ENCODE peak calls at places on chromosomes 5 and 9, in five cellular contexts. One of them, this sample, is unnamed.

GRCh38 chr5:135031146-135031812 is 2.7 kb downstream of the PITX1 start:
- DNase-seq in HFFc6: no peak
- DNase-seq in Calu3: peak; percentile 43
- DNase-seq in heart left ventricle: peak; percentile 48
- DNase-seq in astrocyte of the spinal cord: no peak
- DNase-seq in this sample: no peak

GRCh38 chr5:6733411-6734242 is 20.4 kb downstream of the TENT4A start:
- DNase-seq in astrocyte of the spinal cord: peak; percentile 53
- DNase-seq in heart left ventricle: no peak
- DNase-seq in HFFc6: no peak
- DNase-seq in Calu3: no peak
- DNase-seq in this sample: no peak

GRCh38 chr5:176535655-176536131 is 1.5 kb downstream of the RNF44 start:
- DNase-seq in HFFc6: no peak
- DNase-seq in astrocyte of the spinal cord: no peak
- DNase-seq in Calu3: no peak
- DNase-seq in heart left ventricle: no peak
- DNase-seq in this sample: no peak

GRCh38 chr5:177094224-177095087 is 7.7 kb downstream of the FGFR4 start:
- DNase-seq in astrocyte of the spinal cord: peak; percentile 7
- DNase-seq in HFFc6: no peak
- DNase-seq in Calu3: no peak
- DNase-seq in heart left ventricle: peak; percentile 92
- DNase-seq in this sample: peak; percentile 72

GRCh38 chr5:171521219-171521633 is 101.8 kb downstream of the FGF18 start:
- DNase-seq in heart left ventricle: no peak
- DNase-seq in astrocyte of the spinal cord: peak; percentile 91
- DNase-seq in Calu3: peak; percentile 33
- DNase-seq in HFFc6: peak; percentile 94
- DNase-seq in this sample: no peak

GRCh38 chr5:56358703-56359428 is 125.7 kb upstream of the ANKRD55 start:
- DNase-seq in astrocyte of the spinal cord: peak; percentile 77
- DNase-seq in heart left ventricle: no peak
- DNase-seq in Calu3: peak; percentile 85
- DNase-seq in HFFc6: no peak
- DNase-seq in this sample: no peak

GRCh38 chr5:131999991-132000490 is 11.4 kb downstream of the ACSL6 start:
- DNase-seq in astrocyte of the spinal cord: no peak
- DNase-seq in HFFc6: no peak
- DNase-seq in Calu3: no peak
- DNase-seq in heart left ventricle: no peak
- DNase-seq in this sample: no peak

GRCh38 chr5:7094626-7095025 is 301.3 kb upstream of the ADCY2 start:
- DNase-seq in HFFc6: no peak
- DNase-seq in Calu3: no peak
- DNase-seq in astrocyte of the spinal cord: no peak
- DNase-seq in heart left ventricle: no peak
- DNase-seq in this sample: no peak

GRCh38 chr5:56876325-56876724 is 33.1 kb upstream of the SETD9 start:
- DNase-seq in heart left ventricle: no peak
- DNase-seq in HFFc6: no peak
- DNase-seq in Calu3: no peak
- DNase-seq in astrocyte of the spinal cord: no peak
- DNase-seq in this sample: no peak

GRCh38 chr9:98107926-98108325 is 11.1 kb downstream of the TRIM14 start:
- DNase-seq in heart left ventricle: no peak
- DNase-seq in HFFc6: no peak
- DNase-seq in astrocyte of the spinal cord: no peak
- DNase-seq in Calu3: no peak
- DNase-seq in this sample: no peak

GRCh38 chr9:119688547-119688946 is 319.3 kb upstream of the BRINP1 start:
- DNase-seq in astrocyte of the spinal cord: no peak
- DNase-seq in HFFc6: no peak
- DNase-seq in heart left ventricle: no peak
- DNase-seq in Calu3: no peak
- DNase-seq in this sample: no peak

DNA sequence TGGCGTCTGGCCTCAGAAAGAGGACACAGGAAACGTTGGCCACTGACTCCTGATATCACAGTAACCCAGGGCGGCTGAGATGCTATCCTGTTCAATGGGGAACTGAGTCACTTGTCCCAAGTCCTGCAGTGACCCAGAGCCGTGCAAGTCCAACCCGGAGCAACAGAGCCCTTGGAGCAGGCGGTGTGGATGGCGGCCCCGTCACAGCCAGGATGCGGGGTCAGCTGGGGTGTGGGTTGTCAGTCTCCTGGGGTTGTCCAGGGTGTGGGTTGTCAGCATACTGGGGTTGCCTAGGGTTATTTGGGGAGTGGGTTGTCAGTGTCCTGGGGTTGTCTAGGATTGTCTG is 257.3 kb downstream of the PARP8 start:
- DNase-seq in HFFc6: no peak
- DNase-seq in heart left ventricle: no peak
- DNase-seq in astrocyte of the spinal cord: no peak
- DNase-seq in Calu3: no peak
- DNase-seq in this sample: no peak
- TF ChIP-seq CTCF in HFFc6: no peak
- TF ChIP-seq CTCF in heart left ventricle: no peak
- TF ChIP-seq CTCF in astrocyte of the spinal cord: no peak
- TF ChIP-seq CTCF in Calu3: no peak
- TF ChIP-seq CTCF in this sample: no peak

GRCh38 chr9:11141357-11141756 is 528.6 kb upstream of the PTPRD start:
- DNase-seq in astrocyte of the spinal cord: no peak
- DNase-seq in HFFc6: no peak
- DNase-seq in Calu3: no peak
- DNase-seq in heart left ventricle: no peak
- DNase-seq in this sample: no peak

GRCh38 chr9:11135856-11136255 is 523.1 kb upstream of the PTPRD start:
- DNase-seq in Calu3: no peak
- DNase-seq in astrocyte of the spinal cord: no peak
- DNase-seq in HFFc6: no peak
- DNase-seq in heart left ventricle: no peak
- DNase-seq in this sample: no peak
- TF ChIP-seq CTCF in Calu3: no peak
- TF ChIP-seq CTCF in astrocyte of the spinal cord: no peak
- TF ChIP-seq CTCF in HFFc6: no peak
- TF ChIP-seq CTCF in heart left ventricle: no peak
- TF ChIP-seq CTCF in this sample: no peak

DNA sequence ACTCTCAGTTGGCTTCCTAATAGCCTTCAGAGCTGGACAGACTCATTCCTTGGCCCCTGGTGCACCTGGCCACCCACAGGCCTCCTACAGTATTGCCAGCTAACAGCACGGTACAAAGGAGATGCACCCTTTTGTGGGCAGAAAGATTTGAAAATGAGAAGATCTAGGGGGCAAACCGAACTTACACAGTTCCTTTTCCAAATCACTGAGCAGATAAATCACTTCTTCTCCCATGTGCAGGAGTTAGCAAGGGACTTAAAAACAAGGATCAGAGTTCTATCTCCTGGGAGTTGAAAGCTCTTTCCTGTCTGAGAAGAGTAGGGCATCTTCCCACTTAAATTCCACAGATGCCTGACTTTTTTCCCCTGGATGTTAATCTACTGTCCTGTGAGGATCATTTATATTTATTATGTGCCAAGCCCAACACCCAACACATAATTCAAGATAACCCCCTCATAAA is 207.4 kb upstream of the DAPK1 start:
- DNase-seq in HFFc6: peak; percentile 48
- DNase-seq in Calu3: peak; percentile 22
- DNase-seq in heart left ventricle: no peak
- DNase-seq in astrocyte of the spinal cord: no peak
- DNase-seq in this sample: no peak
- TF ChIP-seq CTCF in HFFc6: peak; percentile 70
- TF ChIP-seq CTCF in Calu3: no peak
- TF ChIP-seq CTCF in heart left ventricle: no peak
- TF ChIP-seq CTCF in astrocyte of the spinal cord: peak; percentile 32
- TF ChIP-seq CTCF in this sample: peak; percentile 10

GRCh38 chr5:170220196-170220595 is 12.6 kb upstream of the C5orf58 start:
- DNase-seq in Calu3: no peak
- DNase-seq in HFFc6: no peak
- DNase-seq in heart left ventricle: no peak
- DNase-seq in astrocyte of the spinal cord: no peak
- DNase-seq in this sample: no peak

GRCh38 chr5:170219615-170220014 is 13.2 kb upstream of the C5orf58 start:
- DNase-seq in astrocyte of the spinal cord: peak; percentile 77
- DNase-seq in heart left ventricle: no peak
- DNase-seq in HFFc6: peak; percentile 78
- DNase-seq in Calu3: peak; percentile 40
- DNase-seq in this sample: no peak

GRCh38 chr5:170218730-170219129 is 14.1 kb upstream of the C5orf58 start:
- DNase-seq in HFFc6: no peak
- DNase-seq in astrocyte of the spinal cord: no peak
- DNase-seq in Calu3: no peak
- DNase-seq in heart left ventricle: no peak
- DNase-seq in this sample: no peak

GRCh38 chr5:170211575-170212334 is 21.0 kb upstream of the C5orf58 start:
- DNase-seq in HFFc6: no peak
- DNase-seq in astrocyte of the spinal cord: no peak
- DNase-seq in heart left ventricle: no peak
- DNase-seq in Calu3: no peak
- DNase-seq in this sample: no peak

GRCh38 chr5:170216262-170216864 is 16.4 kb upstream of the C5orf58 start:
- DNase-seq in astrocyte of the spinal cord: peak; percentile 68
- DNase-seq in Calu3: peak; percentile 67
- DNase-seq in heart left ventricle: no peak
- DNase-seq in HFFc6: peak; percentile 64
- DNase-seq in this sample: no peak
- TF ChIP-seq CTCF in astrocyte of the spinal cord: peak; percentile 76
- TF ChIP-seq CTCF in Calu3: peak; percentile 77
- TF ChIP-seq CTCF in heart left ventricle: peak; percentile 35
- TF ChIP-seq CTCF in HFFc6: peak; percentile 80
- TF ChIP-seq CTCF in this sample: no peak

GRCh38 chr5:30808996-30809395 is 384.5 kb upstream of the CDH6 start:
- DNase-seq in HFFc6: no peak
- DNase-seq in heart left ventricle: no peak
- DNase-seq in Calu3: no peak
- DNase-seq in astrocyte of the spinal cord: peak; percentile 51
- DNase-seq in this sample: no peak

GRCh38 chr5:30809907-30810306 is 383.6 kb upstream of the CDH6 start:
- DNase-seq in heart left ventricle: no peak
- DNase-seq in astrocyte of the spinal cord: no peak
- DNase-seq in Calu3: no peak
- DNase-seq in HFFc6: no peak
- DNase-seq in this sample: no peak

GRCh38 chr5:30802961-30803705 is 390.4 kb upstream of the CDH6 start:
- DNase-seq in Calu3: no peak
- DNase-seq in heart left ventricle: no peak
- DNase-seq in astrocyte of the spinal cord: peak; percentile 26
- DNase-seq in HFFc6: no peak
- DNase-seq in this sample: no peak

DNA sequence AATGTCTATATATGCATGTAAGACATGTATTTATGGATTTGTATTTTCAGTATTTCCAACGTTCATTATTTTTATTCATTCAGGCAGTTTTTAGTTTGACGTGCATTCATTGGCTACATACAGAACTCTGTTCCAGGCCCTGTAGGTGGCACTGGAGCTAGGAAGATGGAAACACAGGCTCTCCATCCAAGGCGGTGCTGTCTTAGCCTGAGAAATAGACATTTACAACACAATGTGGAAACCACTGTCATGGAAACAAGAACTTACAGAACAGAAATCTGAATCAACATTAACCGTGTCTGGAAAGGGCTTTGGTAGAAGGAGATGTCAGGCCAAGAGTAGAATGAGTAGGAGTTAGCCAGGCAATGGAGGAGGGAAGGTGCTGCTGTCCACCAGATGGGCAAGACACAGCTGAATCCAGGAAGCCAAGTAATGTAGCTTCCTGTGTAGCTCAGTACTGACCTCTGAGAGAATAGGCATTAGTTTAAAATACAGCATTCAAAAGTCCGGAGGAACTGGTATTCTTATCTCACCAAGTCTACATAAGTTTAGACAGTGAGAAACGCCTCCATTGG is 388.7 kb upstream of the CDH6 start:
- DNase-seq in heart left ventricle: no peak
- DNase-seq in HFFc6: no peak
- DNase-seq in astrocyte of the spinal cord: peak; percentile 65
- DNase-seq in Calu3: no peak
- DNase-seq in this sample: no peak
- TF ChIP-seq CTCF in heart left ventricle: peak; percentile 46
- TF ChIP-seq CTCF in HFFc6: no peak
- TF ChIP-seq CTCF in astrocyte of the spinal cord: peak; percentile 53
- TF ChIP-seq CTCF in Calu3: no peak
- TF ChIP-seq CTCF in this sample: no peak

DNA sequence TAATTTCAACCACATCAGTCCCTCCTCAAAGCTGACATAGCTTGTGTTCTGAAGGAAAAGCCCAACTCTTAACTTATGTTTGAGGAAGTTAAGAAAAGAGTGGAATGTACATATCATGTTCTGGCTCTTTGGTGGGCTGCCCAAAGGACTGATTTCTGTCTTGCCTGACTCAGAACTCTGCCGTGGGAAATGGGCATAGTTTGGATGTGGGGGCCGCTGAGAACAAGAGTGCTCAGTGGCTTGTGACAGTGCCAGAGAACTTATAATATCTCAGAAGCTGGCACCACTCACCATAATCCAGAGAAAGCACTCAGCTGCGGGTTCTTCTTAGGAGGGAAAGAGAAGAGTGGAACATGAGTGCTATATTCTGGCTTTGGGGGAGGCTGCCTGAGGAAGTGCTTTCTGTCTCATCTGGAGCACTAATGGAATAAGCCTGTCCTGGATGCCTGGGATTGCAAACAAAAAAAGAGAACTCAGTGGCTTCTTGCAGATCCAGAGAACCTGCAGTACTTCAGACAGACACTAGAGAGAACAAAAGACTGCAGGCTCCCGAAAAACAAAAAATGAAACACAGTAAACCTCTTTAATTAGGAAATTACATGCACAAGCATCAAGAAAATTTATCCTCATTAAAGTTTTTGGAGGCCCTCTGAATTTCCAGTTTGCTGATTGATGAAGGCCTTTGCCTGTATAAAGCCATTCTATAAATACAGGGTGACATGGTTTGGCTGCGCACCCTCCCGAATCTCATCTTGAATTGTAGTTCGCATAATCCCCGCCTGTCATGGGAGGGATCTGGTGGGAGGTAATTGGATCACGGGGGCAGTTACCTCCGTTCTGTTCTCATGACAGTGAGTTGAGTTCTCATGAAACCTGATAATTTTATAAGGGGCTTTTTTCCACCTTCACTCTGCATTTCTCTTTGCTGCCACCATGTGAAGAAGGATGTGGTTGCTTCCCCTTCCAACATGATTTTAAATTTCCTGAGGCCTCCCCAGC is 207.0 kb downstream of the DMAC1 start:
- DNase-seq in Calu3: no peak
- DNase-seq in astrocyte of the spinal cord: no peak
- DNase-seq in heart left ventricle: no peak
- DNase-seq in HFFc6: no peak
- DNase-seq in this sample: no peak
- TF ChIP-seq CTCF in Calu3: no peak
- TF ChIP-seq CTCF in astrocyte of the spinal cord: peak; percentile 18
- TF ChIP-seq CTCF in heart left ventricle: no peak
- TF ChIP-seq CTCF in HFFc6: no peak
- TF ChIP-seq CTCF in this sample: no peak

This sample was measured in breast epithelium.